ENCODE peak calls at places on chromosomes 3 and 15, in five cellular contexts. T is heart right ventricle, X is pancreas, I is cardiac fibroblast, N is psoas muscle. M is an unnamed sample.

GRCh38 chr3:183224180-183224579 is 28.9 kb upstream of the B3GNT5 start:
- DNase-seq in X (no peak), T (no peak), N (no peak), I (no peak), M (no peak)

GRCh38 chr3:93855406-93855805 is 118.3 kb downstream of the PROS1 start:
- DNase-seq in T (no peak), N (no peak), X (no peak), I (no peak), M (no peak)

GRCh38 chr15:44101944-44102343 is 93.1 kb downstream of the FRMD5 start:
- DNase-seq in N (no peak), I (peak; percentile 58), T (no peak), X (no peak), M (no peak)

GRCh38 chr3:59426851-59427565 is 377.2 kb upstream of the CFAP20DC start:
- DNase-seq in I (peak; percentile 61), X (no peak), N (no peak), T (no peak), M (no peak)

GRCh38 chr3:12400795-12401194 is 83.5 kb upstream of the TSEN2 start:
- DNase-seq in N (no peak), I (peak; percentile 79), X (no peak), T (no peak), M (no peak)

GRCh38 chr3:39294446-39295183 is 14.8 kb upstream of the CX3CR1 start:
- DNase-seq in I (no peak), T (no peak), X (no peak), N (no peak), M (peak; percentile 4)

GRCh38 chr3:138093721-138094120 is 21.7 kb downstream of the DZIP1L start:
- DNase-seq in N (no peak), I (peak; percentile 22), T (no peak), X (no peak), M (no peak)

GRCh38 chr3:109618766-109619378 is 281.5 kb upstream of the DPPA4 start:
- DNase-seq in N (no peak), X (no peak), T (no peak), I (no peak), M (no peak)

GRCh38 chr3:105744202-105744601 is 124.6 kb downstream of the CBLB start:
- DNase-seq in I (no peak), T (no peak), X (no peak), N (no peak), M (no peak)

GRCh38 chr3:107928084-107928445 is 162.8 kb downstream of the CD47 start:
- DNase-seq in I (peak; percentile 43), X (no peak), T (no peak), N (no peak), M (no peak)

GRCh38 chr3:184620101-184620798 is 58.7 kb downstream of the EPHB3 start:
- DNase-seq in I (peak; percentile 33), N (no peak), X (no peak), T (no peak), M (no peak)

GRCh38 chr15:33093234-33093633 is 101.3 kb downstream of the FMN1 start:
- DNase-seq in X (no peak), N (no peak), I (no peak), T (no peak), M (no peak)

GRCh38 chr3:52025453-52025852 is 29.8 kb upstream of the RPL29 start:
- DNase-seq in N (peak; percentile 34), X (no peak), I (no peak), T (no peak), M (no peak)

GRCh38 chr15:90583471-90584252 is 53.9 kb downstream of the CRTC3 start:
- DNase-seq in X (no peak), T (no peak), I (no peak), N (no peak), M (no peak)

GRCh38 chr3:186368164-186368563 is 6.1 kb upstream of the DGKG start:
- DNase-seq in I (no peak), N (no peak), T (no peak), X (no peak), M (no peak)

GRCh38 chr3:103085465-103085864 is 650.6 kb downstream of the ZPLD1 start:
- DNase-seq in N (no peak), I (no peak), X (no peak), T (no peak), M (no peak)

GRCh38 chr3:160678447-160678846 is 1.5 kb downstream of the ARL14 start:
- DNase-seq in I (peak; percentile 18), X (peak; percentile 9), T (no peak), N (no peak), M (no peak)

GRCh38 chr3:78026429-78026828 is 986.5 kb downstream of the ROBO2 start:
- DNase-seq in I (no peak), N (no peak), X (no peak), T (no peak), M (no peak)

GRCh38 chr3:178291971-178292370 is 244.3 kb upstream of the KCNMB2 start:
- DNase-seq in T (no peak), N (no peak), I (no peak), X (no peak), M (no peak)

GRCh38 chr15:62719316-62719715 is 323.2 kb upstream of the TPM1 start:
- DNase-seq in I (no peak), T (no peak), X (no peak), N (no peak), M (no peak)

GRCh38 chr3:178353292-178353814 is 182.9 kb upstream of the KCNMB2 start:
- DNase-seq in I (peak; percentile 44), T (no peak), X (no peak), N (no peak), M (no peak)

GRCh38 chr3:29759443-29760033 is 478.7 kb downstream of the RBMS3 start:
- DNase-seq in I (peak; percentile 78), N (peak; percentile 18), X (no peak), T (no peak), M (no peak)

GRCh38 chr3:57545636-57546268 is 1.6 kb upstream of the DNAH12 start:
- DNase-seq in X (no peak), I (peak; percentile 46), N (no peak), T (no peak), M (no peak)

GRCh38 chr3:155218470-155218869 is 75.0 kb downstream of the STRIT1 start:
- DNase-seq in I (no peak), T (no peak), N (no peak), X (no peak), M (no peak)

GRCh38 chr3:99131876-99132275 is 230.4 kb upstream of the DCBLD2 start:
- DNase-seq in T (no peak), X (no peak), N (no peak), I (peak; percentile 59), M (no peak)

GRCh38 chr3:124512881-124513609 is 217.2 kb upstream of the UMPS start:
- DNase-seq in X (peak; percentile 12), T (no peak), I (no peak), N (no peak), M (no peak)

GRCh38 chr3:355622-356021 is 159.1 kb downstream of the CHL1 start:
- DNase-seq in X (no peak), T (no peak), N (no peak), I (peak; percentile 6), M (no peak)

DNA sequence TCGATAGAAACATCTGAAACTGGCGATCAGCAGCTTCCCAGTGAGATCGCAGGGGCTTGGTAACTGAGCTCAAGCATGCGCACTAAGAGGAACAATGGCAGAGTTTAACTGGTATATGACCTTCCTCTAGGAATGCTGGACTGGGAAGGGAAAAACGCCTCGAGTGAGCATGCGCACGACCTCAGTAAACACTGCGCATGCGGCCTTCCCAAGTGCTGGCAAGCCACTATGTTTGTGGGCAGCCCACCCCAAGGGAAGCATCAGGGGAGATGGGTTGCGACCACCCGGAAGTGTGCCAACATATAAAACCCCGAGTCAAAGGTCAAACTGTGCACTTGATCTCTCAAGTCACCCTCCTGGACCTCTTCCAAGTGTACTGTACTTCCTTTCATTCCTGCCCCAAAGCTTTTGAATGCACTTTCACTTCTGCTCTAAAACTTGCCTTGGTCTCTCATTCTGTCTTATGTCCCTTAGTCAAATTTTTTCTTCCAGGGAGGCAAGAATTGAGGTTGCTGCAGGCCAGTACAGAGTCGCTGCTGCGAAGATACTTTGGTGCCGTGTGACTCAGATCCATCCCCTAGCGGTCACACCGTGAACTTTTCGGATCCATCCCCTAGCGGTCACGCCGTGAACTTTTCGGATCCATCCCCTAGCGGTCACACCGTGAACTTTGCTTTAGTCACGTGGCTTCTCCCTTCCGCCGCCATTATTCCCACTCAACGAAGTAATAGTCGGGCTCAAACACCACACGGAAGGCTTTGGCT is 243.3 kb downstream of the FAM43A start:
- DNase-seq in N (no peak), I (no peak), T (no peak), X (no peak), M (no peak)
- TF ChIP-seq CTCF in N (peak; percentile 51), I (peak; percentile 67), T (peak; percentile 38), X (peak; percentile 18), M (no peak)

DNA sequence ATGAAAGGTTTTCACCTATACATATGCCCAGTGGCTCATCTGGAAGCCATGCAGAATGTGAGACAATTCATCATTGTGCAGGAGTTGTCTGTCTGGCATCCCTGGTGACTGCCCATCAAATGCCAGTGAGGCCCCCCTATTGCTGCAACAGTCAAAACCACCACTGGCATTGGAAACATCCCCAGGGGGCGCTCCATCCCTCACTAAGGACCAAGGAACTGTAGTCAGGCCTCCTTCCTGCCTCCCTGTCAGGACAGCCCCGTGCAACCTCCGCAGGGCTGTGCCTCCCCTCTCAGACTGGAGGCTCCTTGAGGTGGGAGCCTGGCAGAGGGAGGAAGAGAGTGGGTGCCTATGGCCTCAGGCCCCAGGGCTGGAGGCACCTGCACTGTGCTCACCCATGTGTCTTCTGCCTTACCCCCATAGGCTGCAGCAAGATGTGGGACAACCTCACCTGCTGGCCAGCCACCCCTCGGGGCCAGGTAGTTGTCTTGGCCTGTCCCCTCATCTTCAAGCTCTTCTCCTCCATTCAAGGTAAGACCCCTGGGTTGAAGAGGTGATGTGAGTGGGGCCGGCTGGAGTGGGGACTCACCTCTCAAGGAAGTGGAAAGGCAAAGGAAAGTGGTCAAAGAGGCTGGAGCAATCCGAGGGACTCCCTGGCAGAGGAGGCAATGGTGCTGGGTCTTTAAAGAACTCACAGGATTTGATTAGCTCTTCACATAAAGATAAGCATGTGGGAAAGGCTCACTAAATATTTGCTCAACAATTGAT is 16.5 kb downstream of the VIPR1 start:
- DNase-seq in T (peak; percentile 33), X (no peak), N (no peak), I (no peak), M (no peak)
- TF ChIP-seq CTCF in T (no peak), X (no peak), N (no peak), I (peak; percentile 10), M (no peak)

DNA sequence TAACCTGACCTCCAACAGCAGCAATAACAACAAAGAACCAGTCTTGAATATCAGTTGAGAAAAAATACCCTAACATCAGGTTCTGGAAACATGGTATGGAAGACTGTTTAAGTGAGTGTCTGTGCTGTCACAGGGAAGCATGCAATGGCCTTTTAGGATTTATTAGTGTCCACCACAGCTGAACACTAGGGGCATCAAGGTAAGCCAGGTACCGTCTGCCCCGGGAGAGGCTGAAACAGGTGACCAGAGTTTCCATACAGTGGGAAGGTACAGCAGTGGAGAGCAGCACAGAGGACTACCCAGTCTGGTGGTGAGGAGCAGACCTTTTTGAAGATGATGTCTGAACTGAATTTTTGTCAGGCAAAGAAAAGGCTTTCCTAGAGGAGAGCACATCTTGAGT is 18.4 kb downstream of the ZDHHC23 start:
- DNase-seq in X (no peak), T (no peak), I (no peak), N (no peak), M (no peak)
- TF ChIP-seq CTCF in X (no peak), T (no peak), I (no peak), N (peak; percentile 7), M (no peak)

DNA sequence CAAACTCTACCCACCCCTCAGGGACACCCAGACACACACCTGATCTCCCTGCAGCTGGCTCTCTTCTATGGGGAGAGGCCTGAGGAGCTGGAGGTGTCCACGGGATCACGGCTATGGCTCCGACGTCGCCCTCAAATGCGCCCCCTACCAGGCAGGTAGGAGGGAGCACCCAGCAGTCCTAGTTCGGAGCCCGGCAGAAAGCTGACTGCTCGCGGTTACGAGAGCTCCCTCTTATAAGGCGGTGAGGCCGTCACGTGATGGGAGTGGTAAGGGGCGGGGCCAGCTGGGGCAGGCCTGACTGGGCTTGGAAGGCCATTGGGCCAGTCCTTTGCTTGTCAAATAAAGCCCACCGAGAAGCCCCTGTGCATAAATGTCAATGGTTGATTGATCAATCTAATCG is at the start of gene PRR20G:
- DNase-seq in T (no peak), X (no peak), N (no peak), I (no peak), M (no peak)
- TF ChIP-seq CTCF in T (no peak), X (no peak), N (no peak), I (no peak), M (no peak)

M was measured in GM13977.